ENCODE peak calls at places on chromosomes 6 and 20, in five cellular contexts. One of them, this sample, is unnamed.

GRCh38 chr6:144408151-144408550 is 123.0 kb downstream of the UTRN start:
- DNase-seq in A549: no peak
- DNase-seq in activated gamma-delta T cell: no peak
- DNase-seq in GM03348: peak
- DNase-seq in C1 segment of cervical spinal cord: no peak
- DNase-seq in this sample: no peak

GRCh38 chr6:52512199-52512598 is 64.7 kb downstream of the TRAM2 start:
- DNase-seq in A549: peak
- DNase-seq in activated gamma-delta T cell: no peak
- DNase-seq in GM03348: peak
- DNase-seq in C1 segment of cervical spinal cord: no peak
- DNase-seq in this sample: peak

GRCh38 chr6:148983986-148984385 is 237.2 kb downstream of the UST start:
- DNase-seq in A549: no peak
- DNase-seq in activated gamma-delta T cell: no peak
- DNase-seq in GM03348: no peak
- DNase-seq in C1 segment of cervical spinal cord: no peak
- DNase-seq in this sample: no peak

GRCh38 chr6:81614292-81614691 is 138.2 kb downstream of the TENT5A start:
- DNase-seq in A549: peak
- DNase-seq in activated gamma-delta T cell: no peak
- DNase-seq in GM03348: peak
- DNase-seq in C1 segment of cervical spinal cord: no peak
- DNase-seq in this sample: peak

GRCh38 chr6:111825439-111825838 is 47.8 kb downstream of the FYN start:
- DNase-seq in A549: no peak
- DNase-seq in activated gamma-delta T cell: no peak
- DNase-seq in GM03348: no peak
- DNase-seq in C1 segment of cervical spinal cord: no peak
- DNase-seq in this sample: no peak

GRCh38 chr20:32537657-32538525 is 47.2 kb downstream of the NOL4L start:
- DNase-seq in A549: no peak
- DNase-seq in activated gamma-delta T cell: no peak
- DNase-seq in GM03348: no peak
- DNase-seq in C1 segment of cervical spinal cord: no peak
- DNase-seq in this sample: no peak

GRCh38 chr6:40535105-40535783 is 51.9 kb downstream of the LRFN2 start:
- DNase-seq in A549: no peak
- DNase-seq in activated gamma-delta T cell: no peak
- DNase-seq in GM03348: no peak
- DNase-seq in C1 segment of cervical spinal cord: no peak
- DNase-seq in this sample: no peak

GRCh38 chr6:162258647-162259046 is 468.9 kb downstream of the PRKN start:
- DNase-seq in A549: no peak
- DNase-seq in activated gamma-delta T cell: no peak
- DNase-seq in GM03348: no peak
- DNase-seq in C1 segment of cervical spinal cord: no peak
- DNase-seq in this sample: no peak

GRCh38 chr20:57403216-57403615 is 12.0 kb downstream of the RBM38 start:
- DNase-seq in A549: no peak
- DNase-seq in activated gamma-delta T cell: no peak
- DNase-seq in GM03348: no peak
- DNase-seq in C1 segment of cervical spinal cord: no peak
- DNase-seq in this sample: no peak

GRCh38 chr20:31879143-31879987 is 8.9 kb downstream of the TTLL9 start:
- DNase-seq in A549: peak
- DNase-seq in activated gamma-delta T cell: peak
- DNase-seq in GM03348: peak
- DNase-seq in C1 segment of cervical spinal cord: peak
- DNase-seq in this sample: peak

GRCh38 chr20:61935926-61936700 is 129.6 kb downstream of the TAF4 start:
- DNase-seq in A549: no peak
- DNase-seq in activated gamma-delta T cell: no peak
- DNase-seq in GM03348: no peak
- DNase-seq in C1 segment of cervical spinal cord: no peak
- DNase-seq in this sample: no peak

GRCh38 chr20:63216849-63217471 is 1.0 kb upstream of the YTHDF1 start:
- DNase-seq in A549: no peak
- DNase-seq in activated gamma-delta T cell: no peak
- DNase-seq in GM03348: no peak
- DNase-seq in C1 segment of cervical spinal cord: no peak
- DNase-seq in this sample: no peak

GRCh38 chr20:59222239-59222981 is 58.8 kb downstream of the ZNF831 start:
- DNase-seq in A549: peak
- DNase-seq in activated gamma-delta T cell: peak
- DNase-seq in GM03348: peak
- DNase-seq in C1 segment of cervical spinal cord: peak
- DNase-seq in this sample: peak

GRCh38 chr6:4434655-4435054 is 299.3 kb upstream of the ECI2 start:
- DNase-seq in A549: no peak
- DNase-seq in activated gamma-delta T cell: no peak
- DNase-seq in GM03348: no peak
- DNase-seq in C1 segment of cervical spinal cord: no peak
- DNase-seq in this sample: no peak